ENCODE peak calls at places on chromosomes 16 and 17, in four cellular contexts. One of them, this sample, is unnamed. For H3K4me1, the result is how much of the 10 kb centered on the place peaks cover.

GRCh38 chr17:71869293-71869692 is 251.5 kb upstream of the SOX9 start:
- DNase-seq in kidney: no peak
- DNase-seq in mesendoderm: no peak
- DNase-seq in IMR-90: no peak
- DNase-seq in this sample: no peak

GRCh38 chr16:80300876-80301275 is 239.9 kb upstream of the DYNLRB2 start:
- DNase-seq in kidney: no peak
- DNase-seq in mesendoderm: peak
- DNase-seq in IMR-90: peak
- DNase-seq in this sample: peak

GRCh38 chr16:89330177-89330856 is 112.8 kb downstream of the ZNF778 start:
- DNase-seq in kidney: peak
- DNase-seq in mesendoderm: peak
- DNase-seq in IMR-90: peak
- DNase-seq in this sample: no peak

GRCh38 chr17:876272-876671 is 94.1 kb downstream of the MRM3 start:
- DNase-seq in kidney: no peak
- DNase-seq in mesendoderm: peak
- DNase-seq in IMR-90: no peak
- DNase-seq in this sample: no peak

GRCh38 chr16:85573696-85574641 is 39.2 kb upstream of the GSE1 start:
- DNase-seq in kidney: peak
- DNase-seq in mesendoderm: no peak
- DNase-seq in IMR-90: peak
- DNase-seq in this sample: peak

GRCh38 chr16:18846416-18846815 is 45.1 kb upstream of the ARL6IP1 start:
- DNase-seq in kidney: no peak
- DNase-seq in mesendoderm: no peak
- DNase-seq in IMR-90: no peak
- DNase-seq in this sample: no peak

GRCh38 chr16:72846594-72846993 is 201.3 kb downstream of the ZFHX3 start:
- DNase-seq in kidney: no peak
- DNase-seq in mesendoderm: no peak
- DNase-seq in IMR-90: no peak
- DNase-seq in this sample: no peak

GRCh38 chr17:62778990-62779681 is 29.0 kb downstream of the MARCHF10 start:
- DNase-seq in kidney: peak
- DNase-seq in mesendoderm: no peak
- DNase-seq in IMR-90: peak
- DNase-seq in this sample: peak

GRCh38 chr17:74759243-74759801 is 10.9 kb downstream of the NHERF1 start:
- DNase-seq in kidney: peak
- DNase-seq in mesendoderm: no peak
- DNase-seq in IMR-90: no peak
- DNase-seq in this sample: no peak

GRCh38 chr17:17505610-17506171 is 9.5 kb upstream of the RASD1 start:
- DNase-seq in kidney: peak
- DNase-seq in mesendoderm: no peak
- DNase-seq in IMR-90: no peak
- DNase-seq in this sample: no peak

GRCh38 chr17:21213491-21214014 is 408 bp downstream of the TMEM11 start:
- DNase-seq in kidney: peak
- DNase-seq in mesendoderm: no peak
- DNase-seq in IMR-90: no peak
- DNase-seq in this sample: peak

GRCh38 chr17:52147872-52148271 is 10.6 kb downstream of the CA10 start:
- DNase-seq in kidney: no peak
- DNase-seq in mesendoderm: no peak
- DNase-seq in IMR-90: no peak
- DNase-seq in this sample: no peak

GRCh38 chr17:73823684-73824083 is 179.4 kb upstream of the SDK2 start:
- DNase-seq in kidney: no peak
- DNase-seq in mesendoderm: no peak
- DNase-seq in IMR-90: no peak
- DNase-seq in this sample: no peak

GRCh38 chr17:10649602-10650001 is 7.5 kb downstream of the MYH3 start:
- DNase-seq in kidney: no peak
- DNase-seq in mesendoderm: no peak
- DNase-seq in IMR-90: no peak
- DNase-seq in this sample: no peak

GRCh38 chr17:28227278-28228108 is 91.5 kb upstream of the TMEM97 start:
- DNase-seq in kidney: peak
- DNase-seq in mesendoderm: peak
- DNase-seq in IMR-90: no peak
- DNase-seq in this sample: peak

GRCh38 chr17:60311936-60312335 is 80.0 kb downstream of the USP32 start:
- DNase-seq in kidney: no peak
- DNase-seq in mesendoderm: no peak
- DNase-seq in IMR-90: peak
- DNase-seq in this sample: peak

DNA sequence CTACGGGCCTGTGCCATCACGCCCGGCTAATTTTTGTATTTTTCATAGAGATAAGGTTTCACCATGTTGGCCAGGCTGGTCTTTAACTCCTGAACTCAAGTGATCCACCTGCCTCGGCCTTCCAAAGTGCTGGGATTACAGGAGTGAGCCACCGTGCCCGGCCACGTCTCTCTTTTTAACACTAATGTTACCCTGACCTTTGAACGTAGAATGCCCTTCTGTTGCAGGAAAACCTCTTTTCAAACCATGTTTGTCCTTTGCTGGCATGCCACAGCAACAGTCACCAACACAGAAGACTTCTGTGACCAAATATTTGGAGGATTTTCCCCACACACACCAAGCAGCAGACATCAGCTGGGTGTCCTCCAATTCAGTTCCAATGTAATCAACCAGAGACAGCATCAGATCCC is 7.8 kb upstream of the HSD17B1 start:
- DNase-seq in kidney: peak
- DNase-seq in mesendoderm: no peak
- DNase-seq in IMR-90: no peak
- DNase-seq in this sample: no peak
- H3K4me1 ChIP-seq in kidney: under half
- H3K4me1 ChIP-seq in mesendoderm: under half
- H3K4me1 ChIP-seq in IMR-90: under half
- H3K4me1 ChIP-seq in this sample: under half

DNA sequence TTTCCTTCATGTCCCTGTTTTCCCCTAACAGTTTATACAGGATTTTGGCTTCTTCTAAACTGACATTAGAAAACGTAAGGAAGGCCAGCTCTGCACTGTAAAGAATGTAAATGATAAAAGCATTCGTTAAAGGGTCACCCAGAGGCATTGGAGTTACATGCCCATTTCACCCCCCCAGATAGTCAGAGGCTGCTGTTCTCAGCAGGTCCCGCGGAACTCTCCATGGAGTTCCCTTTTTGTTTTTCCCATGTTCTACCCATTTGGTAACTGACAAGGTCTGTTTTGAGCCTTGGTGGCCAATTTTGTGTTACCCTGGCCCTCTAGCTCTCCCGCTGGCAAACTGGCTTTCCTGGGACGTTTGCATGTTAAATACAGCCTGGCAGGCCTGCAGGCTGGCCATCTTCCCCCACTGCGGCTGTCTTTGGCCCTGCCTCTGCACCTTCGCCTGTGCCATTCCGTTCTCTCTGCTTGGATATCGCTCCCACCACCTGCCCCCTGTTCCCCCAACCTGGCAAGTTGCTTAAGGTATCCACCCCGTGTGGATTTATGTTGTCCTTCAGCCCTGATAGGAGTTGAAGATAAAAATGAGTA is 49.7 kb downstream of the EPN2 start:
- DNase-seq in kidney: no peak
- DNase-seq in mesendoderm: no peak
- DNase-seq in IMR-90: no peak
- DNase-seq in this sample: no peak
- H3K4me3 ChIP-seq in kidney: no peak
- H3K4me3 ChIP-seq in mesendoderm: no peak
- H3K4me3 ChIP-seq in IMR-90: no peak
- H3K4me3 ChIP-seq in this sample: no peak

DNA sequence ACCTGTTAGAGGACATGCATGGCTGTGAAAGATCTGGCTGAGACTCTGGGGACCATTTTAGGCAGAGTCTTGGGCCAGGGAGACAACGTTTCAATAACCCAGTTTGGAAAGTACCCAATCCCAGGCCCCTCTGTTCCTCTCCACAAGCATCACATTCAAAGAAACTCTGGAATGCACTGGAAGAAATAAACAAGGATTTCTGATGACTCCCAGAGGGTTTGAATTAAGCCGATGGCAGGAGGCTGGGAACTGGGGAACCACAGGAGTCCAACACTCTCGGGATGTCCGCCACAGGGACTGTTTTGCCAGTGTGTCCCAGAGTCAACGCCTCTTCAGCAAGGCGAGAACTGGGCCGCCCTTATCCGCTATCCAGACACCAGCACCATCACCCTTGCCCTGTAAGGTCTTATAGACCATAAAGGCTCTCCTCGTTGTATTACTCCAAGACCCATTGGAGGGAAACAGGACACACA is 3.3 kb downstream of the PMP22 start:
- DNase-seq in kidney: no peak
- DNase-seq in mesendoderm: peak
- DNase-seq in IMR-90: no peak
- DNase-seq in this sample: peak
- H3K9ac ChIP-seq in kidney: peak
- H3K9ac ChIP-seq in mesendoderm: peak
- H3K9ac ChIP-seq in IMR-90: peak
- H3K9ac ChIP-seq in this sample: peak

DNA sequence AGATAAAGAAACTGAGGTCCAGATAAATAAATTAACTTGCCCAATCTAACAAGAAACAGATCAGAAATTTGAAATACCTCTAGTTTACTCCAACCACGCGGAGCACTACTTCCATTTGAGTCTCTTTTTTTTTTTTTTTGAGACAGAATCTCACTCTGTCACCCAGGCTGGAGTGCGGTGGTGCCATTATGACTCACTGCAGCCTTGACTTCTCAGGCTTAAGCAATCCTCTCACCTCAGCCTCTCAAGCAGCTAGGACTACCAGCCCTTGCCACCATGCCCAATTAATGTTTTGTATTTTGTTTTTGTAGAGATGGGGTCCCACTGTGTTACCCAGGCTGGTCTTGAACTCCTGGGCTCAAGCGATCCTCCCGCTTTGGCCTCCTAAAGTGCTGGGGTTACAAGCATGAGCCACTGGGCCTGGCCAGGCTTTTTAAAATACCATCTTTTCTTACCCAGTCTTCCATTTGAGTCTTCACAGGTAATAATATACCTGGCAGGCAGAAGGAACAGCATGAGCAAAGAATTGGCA is 3.3 kb upstream of the NACA2 start:
- DNase-seq in kidney: no peak
- DNase-seq in mesendoderm: no peak
- DNase-seq in IMR-90: no peak
- DNase-seq in this sample: no peak
- H3K4me1 ChIP-seq in kidney: under half
- H3K4me1 ChIP-seq in mesendoderm: under half
- H3K4me1 ChIP-seq in IMR-90: under half
- H3K4me1 ChIP-seq in this sample: under half

GRCh38 chr17:3049705-3050295 is 13.6 kb downstream of the OR1D5 start:
- DNase-seq in kidney: no peak
- DNase-seq in mesendoderm: peak
- DNase-seq in IMR-90: no peak
- DNase-seq in this sample: no peak
- H3K4me3 ChIP-seq in kidney: peak
- H3K4me3 ChIP-seq in mesendoderm: no peak
- H3K4me3 ChIP-seq in IMR-90: no peak
- H3K4me3 ChIP-seq in this sample: peak

DNA sequence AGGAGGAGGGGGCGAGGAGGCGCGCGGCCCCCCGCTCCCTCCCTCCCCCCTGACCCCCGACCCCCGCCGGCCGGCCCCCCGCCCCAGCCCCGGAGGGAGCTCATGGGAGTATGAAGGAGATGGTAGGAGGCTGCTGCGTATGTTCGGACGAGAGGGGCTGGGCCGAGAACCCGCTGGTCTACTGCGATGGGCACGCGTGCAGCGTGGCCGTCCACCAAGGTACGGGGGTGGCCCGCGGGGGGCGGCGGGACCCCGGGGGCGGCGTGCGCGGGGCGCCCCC is 390 bp downstream of the MLLT6 start:
- DNase-seq in kidney: no peak
- DNase-seq in mesendoderm: no peak
- DNase-seq in IMR-90: no peak
- DNase-seq in this sample: no peak
- H3K9ac ChIP-seq in kidney: no peak
- H3K9ac ChIP-seq in mesendoderm: peak
- H3K9ac ChIP-seq in IMR-90: peak
- H3K9ac ChIP-seq in this sample: peak

GRCh38 chr16:35295856-35296255 is 1836.4 kb downstream of the TP53TG3F start:
- DNase-seq in kidney: no peak
- DNase-seq in mesendoderm: no peak
- DNase-seq in IMR-90: no peak
- DNase-seq in this sample: no peak
- H3K4me1 ChIP-seq in kidney: under half
- H3K4me1 ChIP-seq in mesendoderm: under half
- H3K4me1 ChIP-seq in IMR-90: under half
- H3K4me1 ChIP-seq in this sample: under half

GRCh38 chr17:7211512-7212277 is 7.9 kb downstream of the DLG4 start:
- DNase-seq in kidney: peak
- DNase-seq in mesendoderm: peak
- DNase-seq in IMR-90: no peak
- DNase-seq in this sample: no peak
- H3K4me3 ChIP-seq in kidney: no peak
- H3K4me3 ChIP-seq in mesendoderm: peak
- H3K4me3 ChIP-seq in IMR-90: no peak
- H3K4me3 ChIP-seq in this sample: no peak

GRCh38 chr16:49277386-49277742 is 4.3 kb downstream of the CBLN1 start:
- DNase-seq in kidney: no peak
- DNase-seq in mesendoderm: no peak
- DNase-seq in IMR-90: no peak
- DNase-seq in this sample: peak

GRCh38 chr16:49276646-49277385 is 4.8 kb downstream of the CBLN1 start:
- DNase-seq in kidney: no peak
- DNase-seq in mesendoderm: peak
- DNase-seq in IMR-90: no peak
- DNase-seq in this sample: no peak

GRCh38 chr16:49278567-49278827 is 3.1 kb downstream of the CBLN1 start:
- DNase-seq in kidney: no peak
- DNase-seq in mesendoderm: no peak
- DNase-seq in IMR-90: no peak
- DNase-seq in this sample: no peak

GRCh38 chr16:49278944-49279725 is 2.5 kb downstream of the CBLN1 start:
- DNase-seq in kidney: no peak
- DNase-seq in mesendoderm: peak
- DNase-seq in IMR-90: no peak
- DNase-seq in this sample: no peak

GRCh38 chr16:49277766-49278566 is 3.7 kb downstream of the CBLN1 start:
- DNase-seq in kidney: no peak
- DNase-seq in mesendoderm: peak
- DNase-seq in IMR-90: no peak
- DNase-seq in this sample: peak
- H3K9ac ChIP-seq in kidney: no peak
- H3K9ac ChIP-seq in mesendoderm: peak
- H3K9ac ChIP-seq in IMR-90: no peak
- H3K9ac ChIP-seq in this sample: no peak